ENCODE peak calls at places on chromosomes 12 and 14, in six cellular contexts. S is psoas muscle; F is left ventricle myocardium superior; K is CD4-positive, alpha-beta memory T cell; P is NCI-H1092; N is tibial nerve. T is an unnamed sample.

GRCh38 chr12:111434680-111435338 is 29.1 kb downstream of the SH2B3 start:
- DNase-seq in S (peak), F (peak), K (peak), P (no peak), N (no peak), T (peak)

GRCh38 chr14:64080452-64080851 is 213.7 kb downstream of the ESR2 start:
- DNase-seq in S (no peak), F (no peak), K (no peak), P (no peak), N (no peak), T (no peak)

GRCh38 chr12:114209852-114210251 is 196.1 kb downstream of the TBX5 start:
- DNase-seq in S (no peak), F (no peak), K (no peak), P (peak), N (no peak), T (no peak)

GRCh38 chr14:69363055-69363454 is 35.0 kb downstream of the ERH start:
- DNase-seq in S (peak), F (peak), K (no peak), P (no peak), N (no peak), T (no peak)

GRCh38 chr12:132729541-132730320 is 19.1 kb downstream of the PGAM5 start:
- DNase-seq in S (no peak), F (peak), K (no peak), P (peak), N (no peak), T (no peak)

GRCh38 chr12:65656904-65657351 is 167.4 kb upstream of the HMGA2 start:
- DNase-seq in S (no peak), F (no peak), K (no peak), P (no peak), N (no peak), T (no peak)

GRCh38 chr14:55430024-55430690 is 10.3 kb downstream of the TBPL2 start:
- DNase-seq in S (no peak), F (no peak), K (peak), P (peak), N (no peak), T (peak)

GRCh38 chr12:75414671-75415070 is 23.8 kb downstream of the GLIPR1L2 start:
- DNase-seq in S (no peak), F (no peak), K (no peak), P (no peak), N (no peak), T (no peak)

GRCh38 chr14:51253880-51254279 is 13.8 kb downstream of the TMX1 start:
- DNase-seq in S (no peak), F (no peak), K (no peak), P (no peak), N (no peak), T (no peak)

GRCh38 chr12:106978035-106978800 is 8.7 kb downstream of the MTERF2 start:
- DNase-seq in S (peak), F (peak), K (no peak), P (peak), N (peak), T (no peak)

GRCh38 chr14:77014004-77014604 is 14.4 kb downstream of the IRF2BPL start:
- DNase-seq in S (peak), F (peak), K (no peak), P (no peak), N (no peak), T (no peak)

GRCh38 chr12:116381744-116382455 is 104.4 kb upstream of the MED13L start:
- DNase-seq in S (no peak), F (no peak), K (no peak), P (no peak), N (no peak), T (no peak)

GRCh38 chr12:14961466-14962155 is at the start of gene ARHGDIB:
- DNase-seq in S (peak), F (peak), K (peak), P (no peak), N (no peak), T (peak)

GRCh38 chr12:54239568-54239967 is 40.4 kb downstream of the CBX5 start:
- DNase-seq in S (no peak), F (no peak), K (no peak), P (no peak), N (no peak), T (no peak)

GRCh38 chr12:13234045-13234641 is 37.6 kb downstream of the EMP1 start:
- DNase-seq in S (no peak), F (no peak), K (peak), P (no peak), N (peak), T (no peak)

GRCh38 chr14:36973806-36974442 is 198.5 kb downstream of the SLC25A21 start:
- DNase-seq in S (no peak), F (no peak), K (no peak), P (no peak), N (no peak), T (no peak)

GRCh38 chr14:105901226-105901625 is 374.8 kb downstream of the TMEM121 start:
- DNase-seq in S (no peak), F (no peak), K (no peak), P (no peak), N (no peak), T (no peak)

GRCh38 chr12:50745861-50746260 is 18.0 kb upstream of the ATF1 start:
- DNase-seq in S (no peak), F (no peak), K (no peak), P (no peak), N (no peak), T (no peak)

GRCh38 chr14:37594916-37595808 is at the start of the genes FOXA1 and TTC6:
- DNase-seq in S (peak), F (no peak), K (no peak), P (peak), N (no peak), T (peak)

GRCh38 chr14:54901380-54902142 is 1.1 kb downstream of the GCH1 start:
- DNase-seq in S (no peak), F (no peak), K (peak), P (no peak), N (no peak), T (no peak)

GRCh38 chr12:46386877-46387629 is 14.5 kb upstream of the SLC38A2 start:
- DNase-seq in S (no peak), F (peak), K (no peak), P (no peak), N (no peak), T (peak)

GRCh38 chr12:116662612-116663144 is 75.2 kb downstream of the SPRING1 start:
- DNase-seq in S (no peak), F (peak), K (no peak), P (peak), N (no peak), T (no peak)

GRCh38 chr12:123225443-123225842 is 7.5 kb downstream of the MPHOSPH9 start:
- DNase-seq in S (no peak), F (no peak), K (no peak), P (no peak), N (no peak), T (no peak)

GRCh38 chr12:114293571-114294302 is 112.2 kb downstream of the TBX5 start:
- DNase-seq in S (no peak), F (no peak), K (no peak), P (no peak), N (no peak), T (no peak)

GRCh38 chr12:52383331-52383730 is 2.1 kb downstream of the KRT84 start:
- DNase-seq in S (no peak), F (no peak), K (no peak), P (no peak), N (no peak), T (no peak)

GRCh38 chr12:32039341-32039740 is 67.3 kb upstream of the BICD1 start:
- DNase-seq in S (no peak), F (peak), K (no peak), P (no peak), N (no peak), T (no peak)

GRCh38 chr12:2084553-2085296 is 31.9 kb downstream of the CACNA1C start:
- DNase-seq in S (no peak), F (peak), K (no peak), P (no peak), N (no peak), T (no peak)

GRCh38 chr14:54652188-54652889 is 85.4 kb downstream of the SAMD4A start:
- DNase-seq in S (peak), F (peak), K (no peak), P (no peak), N (peak), T (peak)

GRCh38 chr14:35883677-35884293 is 57.6 kb downstream of the BRMS1L start:
- DNase-seq in S (no peak), F (no peak), K (peak), P (peak), N (no peak), T (no peak)

GRCh38 chr12:14828896-14829295 is 14.4 kb downstream of the ART4 start:
- DNase-seq in S (no peak), F (no peak), K (no peak), P (no peak), N (no peak), T (no peak)

GRCh38 chr12:42735869-42736361 is 146.4 kb upstream of the PRICKLE1 start:
- DNase-seq in S (peak), F (peak), K (no peak), P (no peak), N (no peak), T (no peak)

GRCh38 chr12:109725321-109726105 is 11.9 kb downstream of the FAM222A start:
- DNase-seq in S (peak), F (peak), K (no peak), P (no peak), N (no peak), T (peak)

GRCh38 chr14:93381644-93382043 is 34.7 kb downstream of the COX8C start:
- DNase-seq in S (no peak), F (no peak), K (no peak), P (no peak), N (no peak), T (no peak)

GRCh38 chr12:96399081-96399918 is 939 bp downstream of the CDK17 start:
- DNase-seq in S (peak), F (peak), K (peak), P (peak), N (peak), T (peak)

GRCh38 chr14:69648480-69649414 is 37.4 kb downstream of the SUSD6 start:
- DNase-seq in S (no peak), F (no peak), K (no peak), P (no peak), N (no peak), T (no peak)

GRCh38 chr12:106769078-106769477 is 5.4 kb upstream of the RIC8B start:
- DNase-seq in S (no peak), F (no peak), K (no peak), P (no peak), N (no peak), T (no peak)

T was measured in pancreas.